ENCODE peak calls at places on chromosome 10, in ten cellular contexts. One of them, this sample, is unnamed.

GRCh38 chr10:87030912-87031635 is 11.0 kb downstream of the FAM25A start:
- DNase-seq in uterus: no peak
- DNase-seq in endothelial cell of umbilical vein: no peak
- DNase-seq in heart left ventricle: no peak
- DNase-seq in astrocyte of the spinal cord: no peak
- DNase-seq in dorsolateral prefrontal cortex: no peak
- DNase-seq in astrocyte: no peak
- DNase-seq in IMR-90: no peak
- DNase-seq in fibroblast of lung: no peak
- DNase-seq in AG04450: no peak
- DNase-seq in this sample: no peak

GRCh38 chr10:78937800-78938694 is 130.7 kb upstream of the ZMIZ1 start:
- DNase-seq in endothelial cell of umbilical vein: peak
- DNase-seq in astrocyte: no peak
- DNase-seq in heart left ventricle: no peak
- DNase-seq in uterus: no peak
- DNase-seq in AG04450: no peak
- DNase-seq in astrocyte of the spinal cord: no peak
- DNase-seq in dorsolateral prefrontal cortex: no peak
- DNase-seq in fibroblast of lung: no peak
- DNase-seq in IMR-90: no peak
- DNase-seq in this sample: no peak

GRCh38 chr10:22251751-22252285 is 34.0 kb upstream of the EBLN1 start:
- DNase-seq in dorsolateral prefrontal cortex: peak
- DNase-seq in uterus: peak
- DNase-seq in IMR-90: no peak
- DNase-seq in astrocyte of the spinal cord: peak
- DNase-seq in heart left ventricle: peak
- DNase-seq in astrocyte: peak
- DNase-seq in endothelial cell of umbilical vein: peak
- DNase-seq in fibroblast of lung: peak
- DNase-seq in AG04450: no peak
- DNase-seq in this sample: no peak

GRCh38 chr10:13658864-13659685 is 72.3 kb downstream of the PRPF18 start:
- DNase-seq in endothelial cell of umbilical vein: peak
- DNase-seq in AG04450: no peak
- DNase-seq in heart left ventricle: peak
- DNase-seq in IMR-90: no peak
- DNase-seq in fibroblast of lung: no peak
- DNase-seq in astrocyte of the spinal cord: no peak
- DNase-seq in dorsolateral prefrontal cortex: peak
- DNase-seq in uterus: peak
- DNase-seq in astrocyte: no peak
- DNase-seq in this sample: no peak

GRCh38 chr10:95268438-95268837 is 22.4 kb downstream of the PDLIM1 start:
- DNase-seq in uterus: peak
- DNase-seq in heart left ventricle: no peak
- DNase-seq in AG04450: no peak
- DNase-seq in fibroblast of lung: no peak
- DNase-seq in IMR-90: peak
- DNase-seq in dorsolateral prefrontal cortex: no peak
- DNase-seq in astrocyte of the spinal cord: peak
- DNase-seq in endothelial cell of umbilical vein: peak
- DNase-seq in astrocyte: peak
- DNase-seq in this sample: no peak

GRCh38 chr10:60663850-60664249 is 114.4 kb upstream of the CDK1 start:
- DNase-seq in dorsolateral prefrontal cortex: no peak
- DNase-seq in heart left ventricle: no peak
- DNase-seq in astrocyte of the spinal cord: peak
- DNase-seq in astrocyte: no peak
- DNase-seq in endothelial cell of umbilical vein: no peak
- DNase-seq in IMR-90: no peak
- DNase-seq in uterus: no peak
- DNase-seq in fibroblast of lung: no peak
- DNase-seq in AG04450: no peak
- DNase-seq in this sample: peak

GRCh38 chr10:75253281-75254220 is 17.8 kb upstream of the COMTD1 start:
- DNase-seq in endothelial cell of umbilical vein: no peak
- DNase-seq in IMR-90: no peak
- DNase-seq in heart left ventricle: no peak
- DNase-seq in fibroblast of lung: no peak
- DNase-seq in dorsolateral prefrontal cortex: no peak
- DNase-seq in uterus: no peak
- DNase-seq in AG04450: no peak
- DNase-seq in astrocyte of the spinal cord: no peak
- DNase-seq in astrocyte: no peak
- DNase-seq in this sample: no peak

GRCh38 chr10:117216611-117217195 is 19.4 kb downstream of the KCNK18 start:
- DNase-seq in fibroblast of lung: peak
- DNase-seq in uterus: peak
- DNase-seq in endothelial cell of umbilical vein: peak
- DNase-seq in astrocyte of the spinal cord: peak
- DNase-seq in IMR-90: peak
- DNase-seq in dorsolateral prefrontal cortex: peak
- DNase-seq in heart left ventricle: peak
- DNase-seq in astrocyte: peak
- DNase-seq in AG04450: peak
- DNase-seq in this sample: no peak

GRCh38 chr10:119349341-119349740 is 142.0 kb downstream of the GRK5 start:
- DNase-seq in IMR-90: no peak
- DNase-seq in AG04450: no peak
- DNase-seq in astrocyte of the spinal cord: no peak
- DNase-seq in endothelial cell of umbilical vein: no peak
- DNase-seq in fibroblast of lung: no peak
- DNase-seq in heart left ventricle: peak
- DNase-seq in uterus: no peak
- DNase-seq in astrocyte: no peak
- DNase-seq in dorsolateral prefrontal cortex: no peak
- DNase-seq in this sample: no peak

GRCh38 chr10:1403508-1404230 is 333.7 kb downstream of the ADARB2 start:
- DNase-seq in uterus: no peak
- DNase-seq in dorsolateral prefrontal cortex: no peak
- DNase-seq in astrocyte: no peak
- DNase-seq in fibroblast of lung: no peak
- DNase-seq in heart left ventricle: no peak
- DNase-seq in endothelial cell of umbilical vein: no peak
- DNase-seq in astrocyte of the spinal cord: no peak
- DNase-seq in IMR-90: no peak
- DNase-seq in AG04450: no peak
- DNase-seq in this sample: no peak

DNA sequence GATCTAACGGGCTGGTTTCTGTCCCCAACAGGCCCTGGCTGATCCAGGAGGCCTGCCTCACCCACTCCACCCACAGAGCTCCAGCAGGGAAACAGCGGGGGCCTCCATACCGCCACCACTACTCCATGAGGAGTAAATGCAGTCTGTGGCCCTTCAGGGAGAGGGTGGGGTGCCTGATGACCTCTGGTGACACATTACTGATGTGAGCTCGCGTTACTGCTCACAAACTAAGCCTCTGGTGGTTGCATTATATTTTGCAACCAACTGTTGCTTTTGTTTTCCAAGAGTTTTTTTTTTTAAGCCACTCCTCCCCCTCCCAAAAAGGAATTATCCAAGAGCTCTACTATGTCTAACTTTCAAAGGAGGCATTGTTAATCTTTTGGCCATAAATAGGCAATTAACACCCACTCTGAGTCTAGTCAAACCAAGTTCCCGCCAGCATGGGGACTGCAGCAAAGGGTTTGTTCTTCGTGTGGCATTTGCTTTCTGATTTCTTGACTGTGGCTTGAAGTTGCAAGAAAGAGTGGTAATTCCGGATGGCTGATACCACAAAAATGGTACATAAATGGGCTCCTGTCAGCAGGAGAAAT is 72.6 kb downstream of the FAM53B start:
- DNase-seq in dorsolateral prefrontal cortex: peak
- DNase-seq in heart left ventricle: no peak
- DNase-seq in fibroblast of lung: peak
- DNase-seq in uterus: no peak
- DNase-seq in astrocyte of the spinal cord: no peak
- DNase-seq in endothelial cell of umbilical vein: no peak
- DNase-seq in AG04450: no peak
- DNase-seq in astrocyte: peak
- DNase-seq in IMR-90: no peak
- DNase-seq in this sample: no peak
- TF ChIP-seq CTCF in dorsolateral prefrontal cortex: peak
- TF ChIP-seq CTCF in heart left ventricle: peak
- TF ChIP-seq CTCF in fibroblast of lung: no peak
- TF ChIP-seq CTCF in uterus: peak
- TF ChIP-seq CTCF in astrocyte of the spinal cord: no peak
- TF ChIP-seq CTCF in endothelial cell of umbilical vein: no peak
- TF ChIP-seq CTCF in AG04450: no peak
- TF ChIP-seq CTCF in astrocyte: no peak
- TF ChIP-seq CTCF in IMR-90: no peak
- TF ChIP-seq CTCF in this sample: no peak

GRCh38 chr10:101222247-101222531 is 7.1 kb downstream of the LBX1 start:
- DNase-seq in heart left ventricle: no peak
- DNase-seq in endothelial cell of umbilical vein: no peak
- DNase-seq in AG04450: no peak
- DNase-seq in IMR-90: no peak
- DNase-seq in astrocyte of the spinal cord: no peak
- DNase-seq in uterus: no peak
- DNase-seq in astrocyte: no peak
- DNase-seq in fibroblast of lung: no peak
- DNase-seq in dorsolateral prefrontal cortex: no peak
- DNase-seq in this sample: no peak

GRCh38 chr10:101223274-101224059 is 5.8 kb downstream of the LBX1 start:
- DNase-seq in astrocyte: no peak
- DNase-seq in endothelial cell of umbilical vein: no peak
- DNase-seq in heart left ventricle: no peak
- DNase-seq in AG04450: no peak
- DNase-seq in IMR-90: no peak
- DNase-seq in fibroblast of lung: no peak
- DNase-seq in astrocyte of the spinal cord: no peak
- DNase-seq in dorsolateral prefrontal cortex: no peak
- DNase-seq in uterus: no peak
- DNase-seq in this sample: no peak

GRCh38 chr10:101221479-101222246 is 7.6 kb downstream of the LBX1 start:
- DNase-seq in endothelial cell of umbilical vein: no peak
- DNase-seq in IMR-90: no peak
- DNase-seq in astrocyte of the spinal cord: no peak
- DNase-seq in fibroblast of lung: no peak
- DNase-seq in uterus: no peak
- DNase-seq in heart left ventricle: no peak
- DNase-seq in astrocyte: no peak
- DNase-seq in AG04450: no peak
- DNase-seq in dorsolateral prefrontal cortex: no peak
- DNase-seq in this sample: no peak

GRCh38 chr10:101224060-101224909 is 5.0 kb downstream of the LBX1 start:
- DNase-seq in dorsolateral prefrontal cortex: no peak
- DNase-seq in heart left ventricle: no peak
- DNase-seq in AG04450: no peak
- DNase-seq in fibroblast of lung: no peak
- DNase-seq in uterus: no peak
- DNase-seq in endothelial cell of umbilical vein: no peak
- DNase-seq in astrocyte of the spinal cord: no peak
- DNase-seq in astrocyte: no peak
- DNase-seq in IMR-90: no peak
- DNase-seq in this sample: no peak

GRCh38 chr10:101222683-101223273 is 6.5 kb downstream of the LBX1 start:
- DNase-seq in astrocyte of the spinal cord: no peak
- DNase-seq in endothelial cell of umbilical vein: no peak
- DNase-seq in AG04450: no peak
- DNase-seq in IMR-90: no peak
- DNase-seq in heart left ventricle: no peak
- DNase-seq in astrocyte: no peak
- DNase-seq in fibroblast of lung: no peak
- DNase-seq in dorsolateral prefrontal cortex: no peak
- DNase-seq in uterus: no peak
- DNase-seq in this sample: no peak
- H3K4me3 ChIP-seq in astrocyte of the spinal cord: no peak
- H3K4me3 ChIP-seq in endothelial cell of umbilical vein: no peak
- H3K4me3 ChIP-seq in AG04450: no peak
- H3K4me3 ChIP-seq in IMR-90: peak
- H3K4me3 ChIP-seq in heart left ventricle: peak
- H3K4me3 ChIP-seq in astrocyte: peak
- H3K4me3 ChIP-seq in fibroblast of lung: peak
- H3K4me3 ChIP-seq in dorsolateral prefrontal cortex: peak
- H3K4me3 ChIP-seq in uterus: no peak
- H3K4me3 ChIP-seq in this sample: no peak

GRCh38 chr10:82150123-82150900 is 275.3 kb downstream of the NRG3 start:
- DNase-seq in heart left ventricle: no peak
- DNase-seq in AG04450: no peak
- DNase-seq in astrocyte: no peak
- DNase-seq in endothelial cell of umbilical vein: peak
- DNase-seq in dorsolateral prefrontal cortex: no peak
- DNase-seq in IMR-90: no peak
- DNase-seq in astrocyte of the spinal cord: no peak
- DNase-seq in uterus: no peak
- DNase-seq in fibroblast of lung: no peak
- DNase-seq in this sample: peak
- TF ChIP-seq CTCF in heart left ventricle: peak
- TF ChIP-seq CTCF in AG04450: no peak
- TF ChIP-seq CTCF in astrocyte: no peak
- TF ChIP-seq CTCF in endothelial cell of umbilical vein: peak
- TF ChIP-seq CTCF in dorsolateral prefrontal cortex: no peak
- TF ChIP-seq CTCF in IMR-90: no peak
- TF ChIP-seq CTCF in astrocyte of the spinal cord: no peak
- TF ChIP-seq CTCF in uterus: no peak
- TF ChIP-seq CTCF in fibroblast of lung: no peak
- TF ChIP-seq CTCF in this sample: peak

GRCh38 chr10:49759787-49760551 is 2.2 kb downstream of the OGDHL start:
- DNase-seq in heart left ventricle: peak
- DNase-seq in uterus: no peak
- DNase-seq in IMR-90: no peak
- DNase-seq in endothelial cell of umbilical vein: no peak
- DNase-seq in astrocyte of the spinal cord: no peak
- DNase-seq in dorsolateral prefrontal cortex: no peak
- DNase-seq in astrocyte: no peak
- DNase-seq in AG04450: no peak
- DNase-seq in fibroblast of lung: no peak
- DNase-seq in this sample: no peak

GRCh38 chr10:49760789-49761188 is 1.3 kb downstream of the OGDHL start:
- DNase-seq in astrocyte: no peak
- DNase-seq in AG04450: no peak
- DNase-seq in IMR-90: no peak
- DNase-seq in astrocyte of the spinal cord: no peak
- DNase-seq in heart left ventricle: no peak
- DNase-seq in uterus: no peak
- DNase-seq in dorsolateral prefrontal cortex: no peak
- DNase-seq in endothelial cell of umbilical vein: no peak
- DNase-seq in fibroblast of lung: no peak
- DNase-seq in this sample: no peak

GRCh38 chr10:49761789-49762565 is at the start of gene OGDHL:
- DNase-seq in fibroblast of lung: peak
- DNase-seq in astrocyte: peak
- DNase-seq in heart left ventricle: peak
- DNase-seq in astrocyte of the spinal cord: peak
- DNase-seq in endothelial cell of umbilical vein: peak
- DNase-seq in uterus: no peak
- DNase-seq in dorsolateral prefrontal cortex: peak
- DNase-seq in AG04450: no peak
- DNase-seq in IMR-90: peak
- DNase-seq in this sample: no peak

GRCh38 chr10:49761201-49761788 is 828 bp downstream of the OGDHL start:
- DNase-seq in dorsolateral prefrontal cortex: no peak
- DNase-seq in IMR-90: no peak
- DNase-seq in uterus: no peak
- DNase-seq in astrocyte: no peak
- DNase-seq in heart left ventricle: no peak
- DNase-seq in endothelial cell of umbilical vein: no peak
- DNase-seq in astrocyte of the spinal cord: no peak
- DNase-seq in AG04450: no peak
- DNase-seq in fibroblast of lung: no peak
- DNase-seq in this sample: no peak

GRCh38 chr10:49762566-49762877 is 399 bp upstream of the OGDHL start:
- DNase-seq in uterus: no peak
- DNase-seq in dorsolateral prefrontal cortex: no peak
- DNase-seq in endothelial cell of umbilical vein: no peak
- DNase-seq in astrocyte: no peak
- DNase-seq in AG04450: no peak
- DNase-seq in heart left ventricle: no peak
- DNase-seq in fibroblast of lung: no peak
- DNase-seq in astrocyte of the spinal cord: no peak
- DNase-seq in IMR-90: no peak
- DNase-seq in this sample: no peak
- H3K4me3 ChIP-seq in uterus: peak
- H3K4me3 ChIP-seq in dorsolateral prefrontal cortex: peak
- H3K4me3 ChIP-seq in endothelial cell of umbilical vein: no peak
- H3K4me3 ChIP-seq in astrocyte: no peak
- H3K4me3 ChIP-seq in AG04450: peak
- H3K4me3 ChIP-seq in heart left ventricle: peak
- H3K4me3 ChIP-seq in fibroblast of lung: peak
- H3K4me3 ChIP-seq in astrocyte of the spinal cord: peak
- H3K4me3 ChIP-seq in IMR-90: no peak
- H3K4me3 ChIP-seq in this sample: peak